ENCODE peak calls at places on chromosomes 7 and 10, in eight cellular contexts. N is Peyer's patch, R is GM04503, Q is fibroblast of lung, K is anterior cingulate cortex, T is HCT116, H is astrocyte of the cerebellum, S is lung microvascular endothelial cell. E is an unnamed sample.

GRCh38 chr7:38178695-38179344 is 775 bp downstream of the STARD3NL start:
- DNase-seq in N (no peak), R (no peak), Q (peak; percentile 62), K (no peak), T (no peak), H (no peak), S (peak; percentile 67), E (no peak)

GRCh38 chr10:88185830-88186229 is 322.4 kb downstream of the PTEN start:
- DNase-seq in N (no peak), R (no peak), Q (no peak), K (no peak), T (no peak), H (no peak), S (no peak), E (no peak)

GRCh38 chr7:47587389-47587788 is 5.5 kb upstream of the TNS3 start:
- DNase-seq in N (no peak), R (no peak), Q (no peak), K (no peak), T (no peak), H (no peak), S (no peak), E (no peak)

GRCh38 chr10:68957654-68958053 is 1.7 kb downstream of the DDX21 start:
- DNase-seq in N (no peak), R (no peak), Q (no peak), K (no peak), T (no peak), H (no peak), S (peak; percentile 24), E (no peak)

GRCh38 chr10:28382520-28383269 is 79.8 kb upstream of the MPP7 start:
- DNase-seq in N (no peak), R (peak; percentile 26), Q (peak; percentile 39), K (no peak), T (no peak), H (no peak), S (no peak), E (no peak)

GRCh38 chr7:108211382-108212201 is 81.4 kb upstream of the LAMB4 start:
- DNase-seq in N (no peak), R (no peak), Q (peak; percentile 66), K (no peak), T (peak; percentile 39), H (peak; percentile 3), S (peak; percentile 86), E (no peak)

GRCh38 chr7:825386-825785 is 6.9 kb upstream of the SUN1 start:
- DNase-seq in N (no peak), R (peak; percentile 48), Q (peak; percentile 61), K (no peak), T (no peak), H (no peak), S (no peak), E (no peak)

GRCh38 chr10:91756286-91756685 is 41.9 kb upstream of the TNKS2 start:
- DNase-seq in N (no peak), R (peak; percentile 20), Q (peak; percentile 88), K (no peak), T (no peak), H (peak; percentile 78), S (no peak), E (no peak)

GRCh38 chr10:70477661-70478162 is 855 bp upstream of the PALD1 start:
- DNase-seq in N (peak; percentile 59), R (no peak), Q (peak; percentile 38), K (no peak), T (peak; percentile 85), H (no peak), S (peak; percentile 55), E (peak; percentile 46)

GRCh38 chr7:149385195-149385955 is 75.5 kb downstream of the ZNF777 start:
- DNase-seq in N (no peak), R (no peak), Q (no peak), K (no peak), T (no peak), H (no peak), S (no peak), E (no peak)

GRCh38 chr10:50851884-50852671 is 33.3 kb downstream of the A1CF start:
- DNase-seq in N (no peak), R (no peak), Q (no peak), K (no peak), T (no peak), H (no peak), S (no peak), E (no peak)

GRCh38 chr7:2605608-2606538 is 25.9 kb upstream of the TTYH3 start:
- DNase-seq in N (no peak), R (no peak), Q (no peak), K (no peak), T (no peak), H (no peak), S (peak; percentile 35), E (no peak)

GRCh38 chr7:22668971-22669401 is 58.0 kb upstream of the IL6 start:
- DNase-seq in N (no peak), R (no peak), Q (no peak), K (no peak), T (no peak), H (no peak), S (no peak), E (no peak)

GRCh38 chr7:149468208-149468607 is 7.3 kb upstream of the ZNF777 start:
- DNase-seq in N (no peak), R (no peak), Q (peak; percentile 32), K (no peak), T (no peak), H (no peak), S (no peak), E (no peak)

GRCh38 chr10:36538945-36539586 is 586.3 kb upstream of the ANKRD30A start:
- DNase-seq in N (no peak), R (peak; percentile 16), Q (peak; percentile 59), K (no peak), T (no peak), H (no peak), S (peak; percentile 99), E (no peak)

GRCh38 chr10:44908071-44908709 is 2.9 kb upstream of the TMEM72 start:
- DNase-seq in N (no peak), R (no peak), Q (peak; percentile 20), K (no peak), T (no peak), H (no peak), S (no peak), E (peak; percentile 62)

GRCh38 chr10:5293691-5294550 is 70.8 kb upstream of the UCN3 start:
- DNase-seq in N (peak; percentile 49), R (no peak), Q (peak; percentile 6), K (no peak), T (peak; percentile 54), H (no peak), S (peak; percentile 69), E (peak; percentile 88)

GRCh38 chr7:17663056-17663675 is 277.1 kb downstream of the SNX13 start:
- DNase-seq in N (no peak), R (peak; percentile 87), Q (peak; percentile 93), K (no peak), T (no peak), H (peak; percentile 63), S (no peak), E (no peak)

GRCh38 chr7:66326501-66327180 is 121.5 kb downstream of the TPST1 start:
- DNase-seq in N (no peak), R (peak; percentile 95), Q (peak; percentile 86), K (no peak), T (no peak), H (peak; percentile 45), S (peak; percentile 66), E (no peak)

E was measured in ecto neural progenitor cell.